ENCODE peak calls at places on chromosome 3, in six cellular contexts. One of them, this sample, is unnamed.

GRCh38 chr3:129139911-129140310 is 18.3 kb upstream of the RAB43 start:
- DNase-seq in H4: no peak
- DNase-seq in NCI-H345: no peak
- DNase-seq in fibroblast of the conjunctiva: no peak
- DNase-seq in AG10803: no peak
- DNase-seq in cerebellar cortex: no peak
- DNase-seq in this sample: no peak

GRCh38 chr3:17154941-17155340 is 270.2 kb downstream of the PLCL2 start:
- DNase-seq in H4: no peak
- DNase-seq in NCI-H345: no peak
- DNase-seq in cerebellar cortex: no peak
- DNase-seq in fibroblast of the conjunctiva: no peak
- DNase-seq in AG10803: no peak
- DNase-seq in this sample: no peak

GRCh38 chr3:134330895-134331810 is 43.1 kb downstream of the AMOTL2 start:
- DNase-seq in NCI-H345: no peak
- DNase-seq in cerebellar cortex: peak
- DNase-seq in H4: no peak
- DNase-seq in fibroblast of the conjunctiva: no peak
- DNase-seq in AG10803: peak
- DNase-seq in this sample: no peak

GRCh38 chr3:48446425-48447193 is at the start of gene ATRIP:
- DNase-seq in fibroblast of the conjunctiva: peak
- DNase-seq in AG10803: peak
- DNase-seq in cerebellar cortex: peak
- DNase-seq in H4: peak
- DNase-seq in NCI-H345: peak
- DNase-seq in this sample: peak

GRCh38 chr3:151838574-151839312 is 24.8 kb downstream of the AADAC start:
- DNase-seq in cerebellar cortex: peak
- DNase-seq in H4: peak
- DNase-seq in AG10803: peak
- DNase-seq in fibroblast of the conjunctiva: peak
- DNase-seq in NCI-H345: peak
- DNase-seq in this sample: peak

GRCh38 chr3:189167027-189167766 is 4.6 kb upstream of the TPRG1 start:
- DNase-seq in fibroblast of the conjunctiva: no peak
- DNase-seq in NCI-H345: no peak
- DNase-seq in AG10803: no peak
- DNase-seq in cerebellar cortex: no peak
- DNase-seq in H4: peak
- DNase-seq in this sample: no peak

GRCh38 chr3:189967254-189967865 is 153.3 kb downstream of the P3H2 start:
- DNase-seq in NCI-H345: peak
- DNase-seq in AG10803: peak
- DNase-seq in fibroblast of the conjunctiva: peak
- DNase-seq in H4: peak
- DNase-seq in cerebellar cortex: peak
- DNase-seq in this sample: peak

GRCh38 chr3:174253221-174253620 is 605.9 kb upstream of the NAALADL2 start:
- DNase-seq in H4: no peak
- DNase-seq in AG10803: no peak
- DNase-seq in cerebellar cortex: peak
- DNase-seq in fibroblast of the conjunctiva: no peak
- DNase-seq in NCI-H345: no peak
- DNase-seq in this sample: peak

GRCh38 chr3:189331002-189331418 is 159.2 kb downstream of the TPRG1 start:
- DNase-seq in NCI-H345: no peak
- DNase-seq in fibroblast of the conjunctiva: no peak
- DNase-seq in cerebellar cortex: no peak
- DNase-seq in AG10803: no peak
- DNase-seq in H4: no peak
- DNase-seq in this sample: no peak

GRCh38 chr3:49349617-49350114 is 8.5 kb downstream of the GPX1 start:
- DNase-seq in NCI-H345: no peak
- DNase-seq in fibroblast of the conjunctiva: no peak
- DNase-seq in AG10803: no peak
- DNase-seq in cerebellar cortex: no peak
- DNase-seq in H4: no peak
- DNase-seq in this sample: no peak

GRCh38 chr3:165156757-165157156 is 39.4 kb downstream of the SLITRK3 start:
- DNase-seq in AG10803: no peak
- DNase-seq in H4: no peak
- DNase-seq in fibroblast of the conjunctiva: no peak
- DNase-seq in cerebellar cortex: no peak
- DNase-seq in NCI-H345: no peak
- DNase-seq in this sample: no peak

GRCh38 chr3:122609798-122610559 is 32.5 kb downstream of the PARP15 start:
- DNase-seq in cerebellar cortex: no peak
- DNase-seq in fibroblast of the conjunctiva: peak
- DNase-seq in H4: peak
- DNase-seq in NCI-H345: no peak
- DNase-seq in AG10803: peak
- DNase-seq in this sample: no peak

GRCh38 chr3:134065252-134065651 is 35.5 kb upstream of the SLCO2A1 start:
- DNase-seq in AG10803: no peak
- DNase-seq in cerebellar cortex: no peak
- DNase-seq in H4: no peak
- DNase-seq in NCI-H345: no peak
- DNase-seq in fibroblast of the conjunctiva: no peak
- DNase-seq in this sample: no peak

This sample was measured in NCI-H2171.